ENCODE peak calls at places on chromosomes 3 and 15, in nine cellular contexts. O, D, V, K, F, H, C, S and W are unnamed samples.

GRCh38 chr3:173744479-173744878 is 346.9 kb downstream of the NLGN1 start:
- DNase-seq in O (no peak), C (no peak), F (no peak), K (no peak), D (no peak), V (no peak), H (no peak), S (no peak), W (no peak)

GRCh38 chr15:55514414-55514850 is 6.4 kb upstream of the DNAAF4 start:
- DNase-seq in S (no peak), K (no peak), F (no peak), D (no peak), C (no peak), H (no peak), O (no peak), V (no peak), W (no peak)

GRCh38 chr3:8856031-8856430 is 86.6 kb upstream of the OXTR start:
- DNase-seq in K (no peak), D (no peak), S (no peak), O (no peak), V (no peak), H (no peak), C (no peak), F (no peak), W (no peak)

GRCh38 chr3:161455962-161456361 is 40.6 kb upstream of the OTOL1 start:
- DNase-seq in C (no peak), D (no peak), S (no peak), H (no peak), F (no peak), K (no peak), V (no peak), O (no peak), W (no peak)

GRCh38 chr3:127493924-127494646 is 96.4 kb downstream of the TPRA1 start:
- DNase-seq in D (no peak), F (no peak), H (no peak), C (peak; percentile 0), O (no peak), V (no peak), K (no peak), S (no peak), W (no peak)

GRCh38 chr15:25737218-25737643 is 125.9 kb downstream of the ATP10A start:
- DNase-seq in K (no peak), H (no peak), S (no peak), D (no peak), V (peak; percentile 50), F (no peak), C (no peak), O (no peak), W (no peak)

GRCh38 chr3:124887177-124887995 is at the start of gene ITGB5:
- DNase-seq in S (peak; percentile 26), D (peak; percentile 53), O (peak; percentile 70), F (peak; percentile 48), V (peak; percentile 82), H (peak; percentile 86), K (peak; percentile 89), C (peak; percentile 91), W (peak; percentile 45)

GRCh38 chr3:86989611-86990010 is 1.3 kb downstream of the VGLL3 start:
- DNase-seq in D (no peak), V (peak; percentile 29), H (peak; percentile 39), K (no peak), C (no peak), F (no peak), O (no peak), S (no peak), W (no peak)

GRCh38 chr3:10563396-10563795 is 58.0 kb upstream of the ATP2B2 start:
- DNase-seq in F (no peak), D (no peak), S (no peak), C (no peak), V (no peak), K (no peak), O (no peak), H (no peak), W (no peak)

GRCh38 chr15:96276438-96277210 is 53.9 kb upstream of the NR2F2 start:
- DNase-seq in H (no peak), C (no peak), S (no peak), V (peak; percentile 70), F (no peak), K (no peak), D (no peak), O (no peak), W (no peak)

GRCh38 chr15:28907338-28907961 is 21.7 kb downstream of the APBA2 start:
- DNase-seq in D (no peak), S (no peak), V (no peak), K (no peak), C (no peak), O (no peak), F (no peak), H (no peak), W (no peak)

GRCh38 chr3:193808317-193808716 is 215.3 kb downstream of the OPA1 start:
- DNase-seq in S (no peak), V (no peak), F (no peak), D (no peak), K (no peak), C (no peak), O (no peak), H (no peak), W (no peak)

GRCh38 chr15:85318048-85318731 is 62.2 kb upstream of the AKAP13 start:
- DNase-seq in V (peak; percentile 97), F (peak; percentile 31), S (no peak), H (no peak), D (peak; percentile 29), C (peak; percentile 38), K (no peak), O (peak; percentile 91), W (peak; percentile 50)

GRCh38 chr3:139561959-139562676 is 22.6 kb upstream of the RBP1 start:
- DNase-seq in H (peak; percentile 59), C (peak; percentile 62), V (peak; percentile 54), D (peak; percentile 25), F (no peak), K (peak; percentile 30), S (peak; percentile 4), O (peak; percentile 32), W (no peak)

GRCh38 chr3:117003501-117003900 is 293.9 kb downstream of the TUSC7 start:
- DNase-seq in H (no peak), C (no peak), O (no peak), K (no peak), F (no peak), V (no peak), S (no peak), D (no peak), W (no peak)

GRCh38 chr3:30665539-30665938 is 59.1 kb downstream of the TGFBR2 start:
- DNase-seq in F (no peak), O (no peak), K (no peak), V (no peak), C (no peak), D (no peak), H (no peak), S (no peak), W (no peak)

GRCh38 chr3:10848261-10848660 is 32.2 kb downstream of the SLC6A11 start:
- DNase-seq in V (no peak), C (no peak), H (no peak), S (no peak), F (no peak), O (no peak), D (no peak), K (no peak), W (peak; percentile 69)

GRCh38 chr15:53246404-53246803 is 456.3 kb upstream of the ONECUT1 start:
- DNase-seq in S (no peak), F (no peak), C (no peak), D (no peak), V (no peak), K (no peak), O (no peak), H (no peak), W (no peak)

GRCh38 chr3:79364784-79365183 is 403.0 kb downstream of the ROBO1 start:
- DNase-seq in F (no peak), S (no peak), V (no peak), O (no peak), C (no peak), H (no peak), K (no peak), D (no peak), W (no peak)

GRCh38 chr3:177694316-177694715 is 497.0 kb upstream of the TBL1XR1 start:
- DNase-seq in V (peak; percentile 61), K (no peak), S (no peak), C (peak; percentile 50), O (peak; percentile 66), D (no peak), F (no peak), H (no peak), W (no peak)

GRCh38 chr3:138097192-138097829 is 18.1 kb downstream of the DZIP1L start:
- DNase-seq in D (peak; percentile 54), S (no peak), F (no peak), O (no peak), K (peak; percentile 17), C (no peak), H (no peak), V (no peak), W (no peak)

GRCh38 chr3:13549513-13550256 is 760 bp downstream of the FBLN2 start:
- DNase-seq in H (no peak), K (no peak), C (no peak), S (no peak), F (no peak), V (no peak), O (no peak), D (no peak), W (no peak)

GRCh38 chr3:61996351-61996750 is 377.0 kb downstream of the FEZF2 start:
- DNase-seq in F (no peak), K (no peak), V (no peak), O (no peak), H (no peak), D (no peak), S (no peak), C (no peak), W (no peak)

GRCh38 chr15:32956006-32956405 is 238.2 kb downstream of the GREM1 start:
- DNase-seq in K (peak; percentile 13), F (peak; percentile 8), D (peak; percentile 55), H (no peak), V (peak; percentile 88), C (peak; percentile 51), S (no peak), O (peak; percentile 84), W (no peak)

GRCh38 chr3:13452490-13453335 is 27.4 kb upstream of the HDAC11 start:
- DNase-seq in V (peak; percentile 73), K (no peak), C (peak; percentile 77), O (peak; percentile 47), H (peak; percentile 43), S (peak; percentile 49), D (peak; percentile 55), F (peak; percentile 27), W (peak; percentile 37)

GRCh38 chr3:126137490-126138130 is 42.8 kb downstream of the ALDH1L1 start:
- DNase-seq in O (no peak), K (no peak), S (no peak), V (no peak), F (no peak), H (no peak), D (no peak), C (no peak), W (no peak)

GRCh38 chr15:99440551-99441426 is 125.0 kb upstream of the MEF2A start:
- DNase-seq in K (no peak), F (no peak), V (no peak), D (no peak), C (no peak), H (peak; percentile 28), O (no peak), S (no peak), W (no peak)

GRCh38 chr3:72446406-72447058 is 401.7 kb downstream of the SHQ1 start:
- DNase-seq in V (peak; percentile 29), K (no peak), D (no peak), C (no peak), F (no peak), H (no peak), S (no peak), O (no peak), W (no peak)

GRCh38 chr3:170721563-170721962 is 135.7 kb upstream of the SLC7A14 start:
- DNase-seq in H (no peak), D (no peak), S (no peak), F (no peak), C (no peak), O (no peak), K (no peak), V (no peak), W (no peak)

GRCh38 chr15:63945838-63946298 is 100.4 kb downstream of the DAPK2 start:
- DNase-seq in H (no peak), V (no peak), D (no peak), C (no peak), F (no peak), O (no peak), S (no peak), K (no peak), W (no peak)

GRCh38 chr3:4977889-4978258 is 1.4 kb upstream of the BHLHE40 start:
- DNase-seq in F (no peak), V (no peak), S (peak; percentile 83), D (no peak), C (no peak), K (no peak), H (no peak), O (no peak), W (no peak)